ENCODE peak calls at places on chromosomes 16 and 17, in six cellular contexts. One of them, this sample, is unnamed.

GRCh38 chr17:20072692-20072992 is 63.5 kb downstream of the SPECC1 start:
- DNase-seq in GM12892: no peak
- DNase-seq in ovary: no peak
- DNase-seq in stomach: no peak
- DNase-seq in IMR-90: no peak
- DNase-seq in lower leg skin: no peak
- DNase-seq in this sample: no peak

GRCh38 chr17:4038076-4038475 is 73.8 kb upstream of the ATP2A3 start:
- DNase-seq in GM12892: no peak
- DNase-seq in ovary: no peak
- DNase-seq in stomach: no peak
- DNase-seq in IMR-90: no peak
- DNase-seq in lower leg skin: no peak
- DNase-seq in this sample: no peak

GRCh38 chr16:48434653-48435318 is 49.6 kb upstream of the SIAH1 start:
- DNase-seq in ovary: no peak
- DNase-seq in IMR-90: peak
- DNase-seq in GM12892: no peak
- DNase-seq in stomach: no peak
- DNase-seq in lower leg skin: no peak
- DNase-seq in this sample: no peak

GRCh38 chr17:42288985-42289862 is 926 bp downstream of the STAT5A start:
- DNase-seq in lower leg skin: no peak
- DNase-seq in GM12892: peak
- DNase-seq in ovary: peak
- DNase-seq in stomach: peak
- DNase-seq in IMR-90: no peak
- DNase-seq in this sample: peak

GRCh38 chr17:81341347-81342061 is 46.4 kb upstream of the SLC38A10 start:
- DNase-seq in ovary: no peak
- DNase-seq in IMR-90: no peak
- DNase-seq in lower leg skin: no peak
- DNase-seq in GM12892: no peak
- DNase-seq in stomach: no peak
- DNase-seq in this sample: no peak

GRCh38 chr17:8382052-8382879 is 727 bp downstream of the RPL26 start:
- DNase-seq in GM12892: no peak
- DNase-seq in stomach: no peak
- DNase-seq in ovary: no peak
- DNase-seq in IMR-90: no peak
- DNase-seq in lower leg skin: no peak
- DNase-seq in this sample: peak

GRCh38 chr16:20681821-20682736 is 15.4 kb downstream of the ACSM1 start:
- DNase-seq in GM12892: no peak
- DNase-seq in lower leg skin: no peak
- DNase-seq in stomach: no peak
- DNase-seq in ovary: no peak
- DNase-seq in IMR-90: no peak
- DNase-seq in this sample: peak

GRCh38 chr16:69477546-69477945 is 53.1 kb downstream of the CYB5B start:
- DNase-seq in IMR-90: peak
- DNase-seq in ovary: no peak
- DNase-seq in GM12892: no peak
- DNase-seq in stomach: no peak
- DNase-seq in lower leg skin: no peak
- DNase-seq in this sample: no peak

GRCh38 chr17:75844530-75845057 is 390 bp upstream of the UNC13D start:
- DNase-seq in GM12892: no peak
- DNase-seq in lower leg skin: no peak
- DNase-seq in stomach: peak
- DNase-seq in ovary: no peak
- DNase-seq in IMR-90: no peak
- DNase-seq in this sample: peak

GRCh38 chr17:65656390-65657250 is 95.2 kb upstream of the AXIN2 start:
- DNase-seq in lower leg skin: no peak
- DNase-seq in ovary: no peak
- DNase-seq in GM12892: no peak
- DNase-seq in stomach: no peak
- DNase-seq in IMR-90: peak
- DNase-seq in this sample: no peak

GRCh38 chr16:73016488-73016830 is 31.5 kb downstream of the ZFHX3 start:
- DNase-seq in ovary: no peak
- DNase-seq in stomach: no peak
- DNase-seq in lower leg skin: no peak
- DNase-seq in IMR-90: no peak
- DNase-seq in GM12892: no peak
- DNase-seq in this sample: no peak

GRCh38 chr16:81189100-81189664 is 49.3 kb upstream of the BCO1 start:
- DNase-seq in stomach: peak
- DNase-seq in ovary: peak
- DNase-seq in GM12892: no peak
- DNase-seq in IMR-90: peak
- DNase-seq in lower leg skin: peak
- DNase-seq in this sample: no peak

GRCh38 chr17:28177351-28177750 is 134.9 kb downstream of the NLK start:
- DNase-seq in ovary: no peak
- DNase-seq in IMR-90: peak
- DNase-seq in stomach: no peak
- DNase-seq in lower leg skin: no peak
- DNase-seq in GM12892: no peak
- DNase-seq in this sample: no peak

GRCh38 chr17:307295-307691 is 45.3 kb downstream of the RPH3AL start:
- DNase-seq in IMR-90: no peak
- DNase-seq in GM12892: no peak
- DNase-seq in stomach: no peak
- DNase-seq in ovary: no peak
- DNase-seq in lower leg skin: no peak
- DNase-seq in this sample: no peak

GRCh38 chr17:37147301-37147812 is 198.6 kb downstream of the AATF start:
- DNase-seq in IMR-90: peak
- DNase-seq in stomach: no peak
- DNase-seq in lower leg skin: no peak
- DNase-seq in GM12892: peak
- DNase-seq in ovary: no peak
- DNase-seq in this sample: no peak

GRCh38 chr16:90011196-90011819 is 7.9 kb downstream of the DBNDD1 start:
- DNase-seq in lower leg skin: no peak
- DNase-seq in GM12892: no peak
- DNase-seq in IMR-90: no peak
- DNase-seq in ovary: no peak
- DNase-seq in stomach: no peak
- DNase-seq in this sample: no peak

GRCh38 chr17:351436-351713 is 1.2 kb downstream of the RPH3AL start:
- DNase-seq in stomach: no peak
- DNase-seq in GM12892: no peak
- DNase-seq in IMR-90: no peak
- DNase-seq in ovary: no peak
- DNase-seq in lower leg skin: peak
- DNase-seq in this sample: no peak

GRCh38 chr16:85330694-85331188 is 218.5 kb upstream of the CIBAR2 start:
- DNase-seq in stomach: no peak
- DNase-seq in ovary: no peak
- DNase-seq in lower leg skin: no peak
- DNase-seq in IMR-90: peak
- DNase-seq in GM12892: no peak
- DNase-seq in this sample: peak

GRCh38 chr17:13592427-13592826 is 9.3 kb downstream of the HS3ST3A1 start:
- DNase-seq in stomach: no peak
- DNase-seq in IMR-90: peak
- DNase-seq in lower leg skin: no peak
- DNase-seq in ovary: no peak
- DNase-seq in GM12892: no peak
- DNase-seq in this sample: no peak

GRCh38 chr17:50169121-50169764 is 3.4 kb downstream of the SGCA start:
- DNase-seq in ovary: no peak
- DNase-seq in lower leg skin: no peak
- DNase-seq in GM12892: peak
- DNase-seq in stomach: no peak
- DNase-seq in IMR-90: peak
- DNase-seq in this sample: peak

GRCh38 chr17:71392715-71393567 is 727.9 kb upstream of the SOX9 start:
- DNase-seq in GM12892: no peak
- DNase-seq in IMR-90: peak
- DNase-seq in lower leg skin: no peak
- DNase-seq in ovary: no peak
- DNase-seq in stomach: no peak
- DNase-seq in this sample: no peak

DNA sequence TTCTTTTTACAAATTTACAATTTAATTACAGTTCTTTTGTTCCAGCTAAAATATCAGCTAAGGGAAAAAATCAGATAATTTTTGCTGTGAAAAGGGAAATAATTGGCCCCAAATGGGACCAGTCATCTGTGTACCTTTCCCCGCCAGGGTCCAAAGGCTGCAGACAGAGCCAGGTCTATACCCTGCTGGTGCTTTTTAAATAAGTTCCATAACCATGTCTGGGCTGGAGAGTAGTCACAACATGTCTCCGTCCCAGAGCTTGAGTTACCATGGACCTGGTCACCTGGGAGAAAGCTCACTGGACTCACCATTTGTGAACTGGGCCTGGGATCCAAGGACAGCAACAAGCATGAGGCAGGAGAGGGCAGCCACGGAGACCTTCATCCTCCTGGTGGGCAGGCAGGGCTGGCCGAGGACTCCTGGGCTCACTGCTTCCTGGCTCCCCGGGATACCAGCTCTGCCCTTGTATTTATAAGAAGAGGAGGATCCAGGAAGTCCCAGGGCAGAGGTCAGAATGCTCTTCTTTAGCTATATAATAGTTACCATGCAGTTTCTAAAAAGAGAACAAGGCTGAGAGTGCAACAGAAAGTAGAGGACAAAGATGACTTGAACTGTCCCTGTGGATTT is at the start of gene CCL15:
- DNase-seq in stomach: no peak
- DNase-seq in IMR-90: no peak
- DNase-seq in lower leg skin: no peak
- DNase-seq in GM12892: no peak
- DNase-seq in ovary: no peak
- DNase-seq in this sample: no peak
- TF ChIP-seq POLR2A in stomach: no peak
- TF ChIP-seq POLR2A in IMR-90: no peak
- TF ChIP-seq POLR2A in lower leg skin: no peak
- TF ChIP-seq POLR2A in GM12892: no peak
- TF ChIP-seq POLR2A in ovary: no peak
- TF ChIP-seq POLR2A in this sample: no peak

GRCh38 chr16:50024684-50025543 is at the start of gene CNEP1R1:
- DNase-seq in ovary: peak
- DNase-seq in GM12892: peak
- DNase-seq in stomach: peak
- DNase-seq in IMR-90: peak
- DNase-seq in lower leg skin: peak
- DNase-seq in this sample: peak
- TF ChIP-seq POLR2A in ovary: no peak
- TF ChIP-seq POLR2A in GM12892: peak
- TF ChIP-seq POLR2A in stomach: no peak
- TF ChIP-seq POLR2A in IMR-90: peak
- TF ChIP-seq POLR2A in lower leg skin: no peak
- TF ChIP-seq POLR2A in this sample: peak

GRCh38 chr17:82418001-82418986 is at the start of the genes HEXD and OGFOD3:
- DNase-seq in GM12892: peak
- DNase-seq in IMR-90: peak
- DNase-seq in lower leg skin: no peak
- DNase-seq in ovary: peak
- DNase-seq in stomach: peak
- DNase-seq in this sample: peak
- TF ChIP-seq POLR2A in GM12892: peak
- TF ChIP-seq POLR2A in IMR-90: peak
- TF ChIP-seq POLR2A in lower leg skin: no peak
- TF ChIP-seq POLR2A in ovary: peak
- TF ChIP-seq POLR2A in stomach: no peak
- TF ChIP-seq POLR2A in this sample: peak

DNA sequence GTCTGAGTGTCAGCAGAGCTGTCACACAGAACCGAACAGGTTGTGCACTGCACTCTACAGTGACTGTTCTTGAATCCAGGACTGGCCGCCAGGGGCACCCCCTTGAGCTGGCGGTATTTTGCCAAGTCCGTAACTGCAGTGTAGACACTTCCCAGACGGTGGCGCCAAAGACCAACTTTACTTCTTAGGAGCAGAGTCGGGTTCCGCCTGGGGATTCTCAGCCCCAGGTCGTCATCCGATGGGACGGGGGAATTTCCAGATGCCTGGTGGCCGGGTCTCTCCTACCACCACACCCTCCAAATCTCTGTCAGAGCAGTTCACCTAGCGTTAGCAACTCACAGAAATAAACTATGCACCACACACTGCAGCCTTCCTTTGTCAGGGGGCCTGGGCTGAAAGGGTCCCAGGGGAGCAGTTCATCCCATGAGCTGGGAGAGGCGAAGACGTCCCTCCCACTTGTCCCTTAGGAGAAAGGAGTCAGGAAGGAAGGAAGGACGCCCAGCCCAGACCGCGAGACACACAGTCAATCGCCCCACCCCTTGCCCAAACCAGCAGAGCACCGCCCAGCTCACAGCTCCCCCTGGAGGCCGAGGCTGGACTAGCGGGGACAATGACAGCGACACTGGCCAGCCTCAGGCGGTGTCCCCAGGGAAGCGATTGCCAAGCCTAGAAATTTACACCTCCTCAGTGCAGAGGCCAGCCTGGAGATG is 7.4 kb upstream of the RIPOR1 start:
- DNase-seq in GM12892: peak
- DNase-seq in ovary: peak
- DNase-seq in lower leg skin: peak
- DNase-seq in stomach: peak
- DNase-seq in IMR-90: peak
- DNase-seq in this sample: peak
- TF ChIP-seq POLR2A in GM12892: no peak
- TF ChIP-seq POLR2A in ovary: no peak
- TF ChIP-seq POLR2A in lower leg skin: no peak
- TF ChIP-seq POLR2A in stomach: no peak
- TF ChIP-seq POLR2A in IMR-90: peak
- TF ChIP-seq POLR2A in this sample: no peak

GRCh38 chr16:67528870-67529638 is 425 bp downstream of the RIPOR1 start:
- DNase-seq in GM12892: no peak
- DNase-seq in ovary: peak
- DNase-seq in lower leg skin: no peak
- DNase-seq in IMR-90: peak
- DNase-seq in stomach: no peak
- DNase-seq in this sample: peak
- TF ChIP-seq POLR2A in GM12892: no peak
- TF ChIP-seq POLR2A in ovary: peak
- TF ChIP-seq POLR2A in lower leg skin: no peak
- TF ChIP-seq POLR2A in IMR-90: no peak
- TF ChIP-seq POLR2A in stomach: no peak
- TF ChIP-seq POLR2A in this sample: peak

This sample was measured in erythroblast.